ENCODE peak calls at places on chromosomes 12 and 14, in six cellular contexts. One of them, this sample, is unnamed.

GRCh38 chr12:124581299-124581698 is 13.9 kb upstream of the NCOR2 start:
- DNase-seq in activated CD8-positive, alpha-beta memory T cell treated with anti-CD3 and anti-CD28 coated beads, Interleukin-2, amount 50 U/mL, for 48 hours: no peak
- DNase-seq in right cardiac atrium: no peak
- DNase-seq in H4: no peak
- DNase-seq in T follicular helper cell: no peak
- DNase-seq in hepatocyte: no peak
- DNase-seq in this sample: no peak

GRCh38 chr12:10283028-10283427 is 24.6 kb upstream of the KLRD1 start:
- DNase-seq in T follicular helper cell: no peak
- DNase-seq in H4: no peak
- DNase-seq in right cardiac atrium: no peak
- DNase-seq in activated CD8-positive, alpha-beta memory T cell treated with anti-CD3 and anti-CD28 coated beads, Interleukin-2, amount 50 U/mL, for 48 hours: no peak
- DNase-seq in hepatocyte: no peak
- DNase-seq in this sample: no peak

GRCh38 chr14:46018846-46019420 is 632.6 kb downstream of the RPL10L start:
- DNase-seq in T follicular helper cell: no peak
- DNase-seq in hepatocyte: no peak
- DNase-seq in H4: no peak
- DNase-seq in right cardiac atrium: no peak
- DNase-seq in activated CD8-positive, alpha-beta memory T cell treated with anti-CD3 and anti-CD28 coated beads, Interleukin-2, amount 50 U/mL, for 48 hours: no peak
- DNase-seq in this sample: no peak

GRCh38 chr14:24607635-24608492 is 1.6 kb downstream of the GZMH start:
- DNase-seq in activated CD8-positive, alpha-beta memory T cell treated with anti-CD3 and anti-CD28 coated beads, Interleukin-2, amount 50 U/mL, for 48 hours: no peak
- DNase-seq in H4: no peak
- DNase-seq in hepatocyte: no peak
- DNase-seq in T follicular helper cell: no peak
- DNase-seq in right cardiac atrium: no peak
- DNase-seq in this sample: no peak

GRCh38 chr14:99724196-99724891 is 40.2 kb downstream of the CYP46A1 start:
- DNase-seq in H4: no peak
- DNase-seq in T follicular helper cell: no peak
- DNase-seq in activated CD8-positive, alpha-beta memory T cell treated with anti-CD3 and anti-CD28 coated beads, Interleukin-2, amount 50 U/mL, for 48 hours: peak; percentile 44
- DNase-seq in hepatocyte: no peak
- DNase-seq in right cardiac atrium: no peak
- DNase-seq in this sample: no peak

GRCh38 chr14:26841920-26842741 is 244.3 kb upstream of the NOVA1 start:
- DNase-seq in hepatocyte: peak; percentile 69
- DNase-seq in T follicular helper cell: no peak
- DNase-seq in H4: peak; percentile 94
- DNase-seq in right cardiac atrium: peak; percentile 54
- DNase-seq in activated CD8-positive, alpha-beta memory T cell treated with anti-CD3 and anti-CD28 coated beads, Interleukin-2, amount 50 U/mL, for 48 hours: no peak
- DNase-seq in this sample: peak; percentile 81

GRCh38 chr12:131803995-131804521 is 24.1 kb upstream of the MMP17 start:
- DNase-seq in activated CD8-positive, alpha-beta memory T cell treated with anti-CD3 and anti-CD28 coated beads, Interleukin-2, amount 50 U/mL, for 48 hours: no peak
- DNase-seq in hepatocyte: no peak
- DNase-seq in T follicular helper cell: no peak
- DNase-seq in right cardiac atrium: peak; percentile 75
- DNase-seq in H4: no peak
- DNase-seq in this sample: no peak

GRCh38 chr14:101062611-101063010 is 159.1 kb upstream of the RTL1 start:
- DNase-seq in activated CD8-positive, alpha-beta memory T cell treated with anti-CD3 and anti-CD28 coated beads, Interleukin-2, amount 50 U/mL, for 48 hours: no peak
- DNase-seq in T follicular helper cell: no peak
- DNase-seq in hepatocyte: no peak
- DNase-seq in right cardiac atrium: no peak
- DNase-seq in H4: no peak
- DNase-seq in this sample: no peak

GRCh38 chr12:6703631-6704030 is 3.0 kb upstream of the PIANP start:
- DNase-seq in activated CD8-positive, alpha-beta memory T cell treated with anti-CD3 and anti-CD28 coated beads, Interleukin-2, amount 50 U/mL, for 48 hours: no peak
- DNase-seq in right cardiac atrium: no peak
- DNase-seq in H4: no peak
- DNase-seq in T follicular helper cell: no peak
- DNase-seq in hepatocyte: no peak
- DNase-seq in this sample: no peak

GRCh38 chr14:90508536-90509254 is 111.9 kb downstream of the CALM1 start:
- DNase-seq in T follicular helper cell: no peak
- DNase-seq in right cardiac atrium: no peak
- DNase-seq in activated CD8-positive, alpha-beta memory T cell treated with anti-CD3 and anti-CD28 coated beads, Interleukin-2, amount 50 U/mL, for 48 hours: no peak
- DNase-seq in H4: no peak
- DNase-seq in hepatocyte: peak; percentile 75
- DNase-seq in this sample: no peak

GRCh38 chr14:68526420-68527105 is 266.3 kb downstream of the ZFP36L1 start:
- DNase-seq in right cardiac atrium: peak; percentile 83
- DNase-seq in activated CD8-positive, alpha-beta memory T cell treated with anti-CD3 and anti-CD28 coated beads, Interleukin-2, amount 50 U/mL, for 48 hours: no peak
- DNase-seq in T follicular helper cell: no peak
- DNase-seq in hepatocyte: no peak
- DNase-seq in H4: no peak
- DNase-seq in this sample: peak; percentile 73

GRCh38 chr14:97414718-97415098 is 617.5 kb downstream of the VRK1 start:
- DNase-seq in H4: no peak
- DNase-seq in hepatocyte: no peak
- DNase-seq in activated CD8-positive, alpha-beta memory T cell treated with anti-CD3 and anti-CD28 coated beads, Interleukin-2, amount 50 U/mL, for 48 hours: no peak
- DNase-seq in right cardiac atrium: no peak
- DNase-seq in T follicular helper cell: no peak
- DNase-seq in this sample: no peak

GRCh38 chr14:46405095-46405494 is 246.5 kb downstream of the RPL10L start:
- DNase-seq in right cardiac atrium: no peak
- DNase-seq in T follicular helper cell: no peak
- DNase-seq in H4: no peak
- DNase-seq in hepatocyte: peak; percentile 8
- DNase-seq in activated CD8-positive, alpha-beta memory T cell treated with anti-CD3 and anti-CD28 coated beads, Interleukin-2, amount 50 U/mL, for 48 hours: no peak
- DNase-seq in this sample: no peak

GRCh38 chr14:26897186-26897585 is 299.4 kb upstream of the NOVA1 start:
- DNase-seq in hepatocyte: no peak
- DNase-seq in T follicular helper cell: no peak
- DNase-seq in right cardiac atrium: no peak
- DNase-seq in activated CD8-positive, alpha-beta memory T cell treated with anti-CD3 and anti-CD28 coated beads, Interleukin-2, amount 50 U/mL, for 48 hours: no peak
- DNase-seq in H4: no peak
- DNase-seq in this sample: no peak

GRCh38 chr12:101414533-101415119 is 7.1 kb upstream of the ARL1 start:
- DNase-seq in hepatocyte: peak; percentile 72
- DNase-seq in right cardiac atrium: no peak
- DNase-seq in T follicular helper cell: no peak
- DNase-seq in H4: peak; percentile 45
- DNase-seq in activated CD8-positive, alpha-beta memory T cell treated with anti-CD3 and anti-CD28 coated beads, Interleukin-2, amount 50 U/mL, for 48 hours: no peak
- DNase-seq in this sample: peak; percentile 73

GRCh38 chr14:65732112-65732511 is 319.6 kb downstream of the FUT8 start:
- DNase-seq in right cardiac atrium: no peak
- DNase-seq in activated CD8-positive, alpha-beta memory T cell treated with anti-CD3 and anti-CD28 coated beads, Interleukin-2, amount 50 U/mL, for 48 hours: no peak
- DNase-seq in H4: no peak
- DNase-seq in T follicular helper cell: no peak
- DNase-seq in hepatocyte: no peak
- DNase-seq in this sample: no peak

GRCh38 chr14:77508876-77509275 is 10.3 kb upstream of the ISM2 start:
- DNase-seq in H4: no peak
- DNase-seq in activated CD8-positive, alpha-beta memory T cell treated with anti-CD3 and anti-CD28 coated beads, Interleukin-2, amount 50 U/mL, for 48 hours: no peak
- DNase-seq in right cardiac atrium: no peak
- DNase-seq in hepatocyte: no peak
- DNase-seq in T follicular helper cell: no peak
- DNase-seq in this sample: no peak

GRCh38 chr14:104545151-104545931 is 34.2 kb upstream of the C14orf180 start:
- DNase-seq in right cardiac atrium: no peak
- DNase-seq in H4: no peak
- DNase-seq in activated CD8-positive, alpha-beta memory T cell treated with anti-CD3 and anti-CD28 coated beads, Interleukin-2, amount 50 U/mL, for 48 hours: no peak
- DNase-seq in hepatocyte: no peak
- DNase-seq in T follicular helper cell: no peak
- DNase-seq in this sample: no peak

GRCh38 chr14:101075025-101075800 is 171.7 kb upstream of the RTL1 start:
- DNase-seq in T follicular helper cell: no peak
- DNase-seq in right cardiac atrium: no peak
- DNase-seq in activated CD8-positive, alpha-beta memory T cell treated with anti-CD3 and anti-CD28 coated beads, Interleukin-2, amount 50 U/mL, for 48 hours: no peak
- DNase-seq in H4: no peak
- DNase-seq in hepatocyte: no peak
- DNase-seq in this sample: no peak

GRCh38 chr12:76455582-76456345 is 103.8 kb downstream of the OSBPL8 start:
- DNase-seq in T follicular helper cell: no peak
- DNase-seq in right cardiac atrium: no peak
- DNase-seq in hepatocyte: peak; percentile 79
- DNase-seq in H4: peak; percentile 78
- DNase-seq in activated CD8-positive, alpha-beta memory T cell treated with anti-CD3 and anti-CD28 coated beads, Interleukin-2, amount 50 U/mL, for 48 hours: no peak
- DNase-seq in this sample: peak; percentile 88

GRCh38 chr12:7188557-7189397 is 709 bp upstream of the PEX5 start:
- DNase-seq in T follicular helper cell: peak; percentile 45
- DNase-seq in H4: peak; percentile 80
- DNase-seq in activated CD8-positive, alpha-beta memory T cell treated with anti-CD3 and anti-CD28 coated beads, Interleukin-2, amount 50 U/mL, for 48 hours: peak; percentile 85
- DNase-seq in right cardiac atrium: peak; percentile 86
- DNase-seq in hepatocyte: peak; percentile 84
- DNase-seq in this sample: peak; percentile 61

GRCh38 chr12:98973395-98973794 is 328.3 kb downstream of the APAF1 start:
- DNase-seq in T follicular helper cell: no peak
- DNase-seq in activated CD8-positive, alpha-beta memory T cell treated with anti-CD3 and anti-CD28 coated beads, Interleukin-2, amount 50 U/mL, for 48 hours: no peak
- DNase-seq in H4: peak; percentile 40
- DNase-seq in right cardiac atrium: no peak
- DNase-seq in hepatocyte: no peak
- DNase-seq in this sample: peak; percentile 70

GRCh38 chr12:88242161-88242925 is 100.2 kb downstream of the TMTC3 start:
- DNase-seq in H4: peak; percentile 89
- DNase-seq in T follicular helper cell: no peak
- DNase-seq in right cardiac atrium: peak; percentile 14
- DNase-seq in activated CD8-positive, alpha-beta memory T cell treated with anti-CD3 and anti-CD28 coated beads, Interleukin-2, amount 50 U/mL, for 48 hours: no peak
- DNase-seq in hepatocyte: peak; percentile 10
- DNase-seq in this sample: peak; percentile 70

GRCh38 chr12:92538970-92539749 is 163.6 kb upstream of the PLEKHG7 start:
- DNase-seq in hepatocyte: peak; percentile 26
- DNase-seq in activated CD8-positive, alpha-beta memory T cell treated with anti-CD3 and anti-CD28 coated beads, Interleukin-2, amount 50 U/mL, for 48 hours: no peak
- DNase-seq in H4: peak; percentile 62
- DNase-seq in T follicular helper cell: no peak
- DNase-seq in right cardiac atrium: no peak
- DNase-seq in this sample: no peak

GRCh38 chr12:117853600-117853999 is 115.2 kb downstream of the KSR2 start:
- DNase-seq in right cardiac atrium: no peak
- DNase-seq in H4: no peak
- DNase-seq in T follicular helper cell: no peak
- DNase-seq in hepatocyte: peak; percentile 81
- DNase-seq in activated CD8-positive, alpha-beta memory T cell treated with anti-CD3 and anti-CD28 coated beads, Interleukin-2, amount 50 U/mL, for 48 hours: no peak
- DNase-seq in this sample: no peak

This sample was measured in NCI-H460.